ENCODE peak calls at places on chromosomes 7 and 10, in four cellular contexts. N is activated B cell treated with CpG ODN at 0.5 μM for 24 hours, P is T-helper 2 cell, Q is GM23248. C is an unnamed sample.

GRCh38 chr10:108775911-108776475 is 1147.3 kb downstream of the XPNPEP1 start:
- DNase-seq in N (no peak), Q (peak; percentile 24), P (no peak), C (no peak)

GRCh38 chr10:113704637-113705343 is 25.1 kb downstream of the CASP7 start:
- DNase-seq in P (no peak), Q (peak; percentile 67), N (no peak), C (peak; percentile 30)

GRCh38 chr7:136807598-136807997 is 60.9 kb upstream of the CHRM2 start:
- DNase-seq in P (no peak), Q (no peak), N (no peak), C (no peak)

GRCh38 chr7:158868754-158869410 is 12.5 kb downstream of the DYNC2I1 start:
- DNase-seq in Q (no peak), N (no peak), P (no peak), C (no peak)

GRCh38 chr10:6755891-6756460 is 175.9 kb upstream of the PRKCQ start:
- DNase-seq in Q (peak; percentile 60), N (no peak), P (no peak), C (no peak)

GRCh38 chr7:127995157-127995865 is 35.9 kb downstream of the LRRC4 start:
- DNase-seq in P (no peak), N (no peak), Q (peak; percentile 64), C (no peak)

GRCh38 chr10:59793924-59794323 is 40.7 kb upstream of the MRLN start:
- DNase-seq in P (no peak), Q (no peak), N (no peak), C (no peak)

GRCh38 chr10:119655566-119656001 is 4.4 kb downstream of the BAG3 start:
- DNase-seq in N (no peak), P (peak; percentile 53), Q (peak; percentile 94), C (no peak)

GRCh38 chr7:113968713-113969112 is 49.9 kb upstream of the PPP1R3A start:
- DNase-seq in P (no peak), N (no peak), Q (no peak), C (no peak)

GRCh38 chr7:156560075-156560474 is 80.5 kb upstream of the RNF32 start:
- DNase-seq in P (no peak), Q (no peak), N (no peak), C (no peak)

GRCh38 chr10:124012066-124012465 is 81.3 kb downstream of the CHST15 start:
- DNase-seq in P (no peak), N (no peak), Q (no peak), C (no peak)

GRCh38 chr10:27628631-27629030 is 117.0 kb downstream of the MKX start:
- DNase-seq in Q (peak; percentile 73), N (no peak), P (no peak), C (no peak)

GRCh38 chr10:72784551-72785421 is 92.8 kb downstream of the MCU start:
- DNase-seq in N (no peak), P (no peak), Q (peak; percentile 80), C (peak; percentile 63)

GRCh38 chr7:158024351-158024715 is 563.3 kb downstream of the PTPRN2 start:
- DNase-seq in Q (no peak), N (no peak), P (no peak), C (no peak)

GRCh38 chr7:42274052-42274451 is 37.0 kb upstream of the GLI3 start:
- DNase-seq in P (no peak), Q (peak; percentile 64), N (no peak), C (no peak)

GRCh38 chr7:12609556-12609955 is 39.0 kb downstream of the SCIN start:
- DNase-seq in N (no peak), P (no peak), Q (no peak), C (no peak)

GRCh38 chr7:157475601-157476000 is 138.8 kb downstream of the DNAJB6 start:
- DNase-seq in P (no peak), N (no peak), Q (no peak), C (no peak)

GRCh38 chr7:132942721-132943120 is 139.2 kb downstream of the CHCHD3 start:
- DNase-seq in P (no peak), N (no peak), Q (no peak), C (peak; percentile 24)

GRCh38 chr7:4136036-4136435 is 546.1 kb upstream of the FOXK1 start:
- DNase-seq in P (no peak), Q (no peak), N (no peak), C (no peak)

GRCh38 chr7:144477348-144477747 is 73.9 kb upstream of the NOBOX start:
- DNase-seq in N (no peak), P (no peak), Q (no peak), C (no peak)

GRCh38 chr10:77586719-77587423 is 50.7 kb downstream of the KCNMA1 start:
- DNase-seq in P (no peak), N (no peak), Q (peak; percentile 96), C (no peak)

GRCh38 chr10:106802949-106803348 is 361.6 kb downstream of the SORCS1 start:
- DNase-seq in Q (no peak), N (no peak), P (no peak), C (no peak)

GRCh38 chr7:142153400-142153799 is 41.9 kb downstream of the MGAM2 start:
- DNase-seq in Q (peak; percentile 38), P (no peak), N (no peak), C (no peak)

GRCh38 chr10:119416855-119417254 is 125.7 kb downstream of the RGS10 start:
- DNase-seq in P (peak; percentile 57), Q (peak; percentile 79), N (peak; percentile 57), C (peak; percentile 52)

GRCh38 chr10:60767424-60767823 is 10.9 kb upstream of the CDK1 start:
- DNase-seq in Q (no peak), N (no peak), P (no peak), C (no peak)

GRCh38 chr10:102413806-102414561 is 4.6 kb downstream of the PSD start:
- DNase-seq in P (no peak), Q (no peak), N (no peak), C (no peak)

GRCh38 chr7:134901389-134902020 is 84.8 kb upstream of the AGBL3 start:
- DNase-seq in Q (peak; percentile 25), N (no peak), P (no peak), C (no peak)

GRCh38 chr10:7251696-7252465 is 159.0 kb downstream of the SFMBT2 start:
- DNase-seq in Q (no peak), P (no peak), N (no peak), C (no peak)

GRCh38 chr10:104045151-104046089 is 40.3 kb downstream of the COL17A1 start:
- DNase-seq in N (no peak), P (no peak), Q (peak; percentile 89), C (peak; percentile 66)

GRCh38 chr10:106175760-106176377 is 988.6 kb downstream of the SORCS1 start:
- DNase-seq in P (no peak), N (no peak), Q (peak; percentile 44), C (no peak)

GRCh38 chr10:32692174-32692573 is 246.2 kb downstream of the CCDC7 start:
- DNase-seq in Q (peak; percentile 86), P (no peak), N (no peak), C (no peak)

GRCh38 chr7:139679731-139680594 is 97.8 kb downstream of the HIPK2 start:
- DNase-seq in Q (peak; percentile 53), N (no peak), P (no peak), C (no peak)

GRCh38 chr7:70694909-70695803 is 436.8 kb upstream of the GALNT17 start:
- DNase-seq in Q (peak; percentile 59), P (no peak), N (peak; percentile 17), C (peak; percentile 35)

GRCh38 chr10:75397571-75397921 is 4.0 kb downstream of the ZNF503 start:
- DNase-seq in N (no peak), P (no peak), Q (peak; percentile 60), C (peak; percentile 20)

GRCh38 chr7:1920886-1921285 is 250.8 kb downstream of the ELFN1 start:
- DNase-seq in P (no peak), Q (no peak), N (no peak), C (no peak)

GRCh38 chr7:75719626-75720025 is 19.1 kb downstream of the HIP1 start:
- DNase-seq in P (no peak), Q (no peak), N (no peak), C (no peak)

GRCh38 chr7:37230221-37230620 is 218.4 kb downstream of the ELMO1 start:
- DNase-seq in Q (peak; percentile 1), P (no peak), N (no peak), C (no peak)